ENCODE peak calls at places on chromosomes 16 and 17, in four cellular contexts. I, L, A and N are unnamed samples.

GRCh38 chr17:50925296-50925891 is 59.2 kb upstream of the TOB1 start:
- DNase-seq in L (no peak), I (no peak), A (no peak), N (no peak)

GRCh38 chr16:30382398-30383015 is at the start of gene SEPTIN1:
- DNase-seq in L (no peak), A (no peak), I (peak; percentile 40), N (no peak)

GRCh38 chr17:19346351-19347255 is 15.9 kb downstream of the B9D1 start:
- DNase-seq in L (peak; percentile 74), A (no peak), I (no peak), N (no peak)

GRCh38 chr16:86554599-86554916 is 477 bp downstream of the MTHFSD start:
- DNase-seq in L (no peak), A (no peak), I (no peak), N (no peak)

GRCh38 chr16:72475688-72476087 is 303.7 kb upstream of the PMFBP1 start:
- DNase-seq in I (no peak), A (no peak), L (no peak), N (no peak)

GRCh38 chr17:2025622-2026309 is 632 bp upstream of the RTN4RL1 start:
- DNase-seq in I (no peak), L (peak; percentile 60), A (no peak), N (no peak)

GRCh38 chr17:51640108-51640622 is 379.8 kb downstream of the UTP18 start:
- DNase-seq in L (peak; percentile 16), I (no peak), A (no peak), N (peak; percentile 39)

GRCh38 chr17:7557825-7558543 is 566 bp upstream of the TNFSF13 start:
- DNase-seq in I (no peak), A (no peak), L (peak; percentile 52), N (no peak)

GRCh38 chr17:58337126-58337599 is 8.6 kb upstream of the TSPOAP1 start:
- DNase-seq in L (no peak), A (no peak), I (no peak), N (no peak)

GRCh38 chr16:4202615-4203014 is 39.3 kb downstream of the SRL start:
- DNase-seq in I (no peak), L (no peak), A (no peak), N (no peak)

GRCh38 chr16:47519037-47519436 is 57.9 kb downstream of the PHKB start:
- DNase-seq in I (no peak), A (no peak), L (no peak), N (no peak)

GRCh38 chr16:1088295-1089170 is 7.5 kb downstream of the C1QTNF8 start:
- DNase-seq in L (peak; percentile 25), A (no peak), I (no peak), N (no peak)

GRCh38 chr16:86270696-86271095 is 239.6 kb upstream of the FOXF1 start:
- DNase-seq in L (no peak), A (no peak), I (no peak), N (no peak)

DNA sequence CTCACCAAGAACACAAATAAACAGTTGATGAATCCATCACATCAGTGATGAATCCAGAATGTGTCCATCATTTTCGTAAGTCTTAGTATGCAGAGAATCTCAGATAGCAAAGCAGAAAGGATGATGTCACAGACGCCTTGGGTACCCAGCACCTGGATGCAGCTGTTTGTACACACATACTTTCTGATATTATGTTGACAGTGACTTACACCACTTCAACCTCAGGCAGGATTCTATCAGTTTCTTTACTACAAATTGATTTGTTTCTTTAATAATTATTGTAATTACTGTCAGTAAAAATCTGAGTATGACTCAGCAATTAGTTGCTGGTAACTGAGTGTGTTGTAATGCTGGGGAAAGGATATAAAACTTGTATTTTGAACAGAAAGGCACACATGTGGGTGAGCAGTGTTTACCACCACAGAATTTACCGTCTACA is 159.8 kb downstream of the RPTOR start:
- DNase-seq in A (no peak), L (no peak), I (no peak), N (no peak)
- H3K4me3 ChIP-seq in A (no peak overlapping the region), L (no peak overlapping the region), I (no peak overlapping the region), N (no peak overlapping the region)

DNA sequence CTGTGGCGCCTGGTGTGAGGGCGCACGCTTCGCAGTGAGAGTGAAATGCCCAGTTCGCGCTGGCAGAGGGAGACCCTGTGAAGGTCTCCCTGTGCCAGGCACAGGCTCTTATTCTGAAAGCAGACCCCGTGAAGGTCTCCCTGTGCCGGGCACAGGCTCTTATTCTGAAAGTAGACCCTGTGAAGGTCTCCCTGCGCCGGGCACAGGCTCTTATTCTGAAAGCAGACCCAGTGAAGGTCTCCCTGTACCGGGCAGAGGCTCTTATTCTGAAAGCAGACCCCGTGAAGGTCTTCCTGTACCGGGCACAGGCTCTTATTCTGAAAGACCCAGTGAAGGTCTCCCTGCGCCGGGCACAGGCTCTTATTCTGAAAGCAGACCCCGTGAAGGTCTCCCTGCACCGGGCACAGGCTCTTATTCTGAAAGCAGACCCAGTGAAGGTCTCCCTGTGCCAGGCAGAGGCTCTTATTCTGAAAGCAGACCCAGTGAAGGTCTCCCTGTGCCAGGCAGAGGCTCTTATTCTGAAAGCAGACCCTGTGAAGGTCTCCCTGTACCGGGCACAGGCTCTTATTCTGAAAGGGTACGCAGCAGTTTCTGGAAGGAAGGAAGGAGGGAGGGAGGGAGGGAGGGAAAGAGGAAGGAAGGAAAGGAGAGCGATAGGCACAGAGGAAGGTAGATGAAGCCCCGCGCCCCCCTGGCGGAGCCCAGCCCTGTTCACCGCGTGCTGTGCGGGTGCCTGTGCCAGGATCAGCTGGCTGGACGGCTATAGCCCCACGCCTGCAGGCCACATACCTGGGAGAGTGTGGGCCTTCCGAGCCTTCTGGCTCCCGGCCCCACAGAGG is 55.3 kb downstream of the WDR45B start:
- DNase-seq in A (no peak), L (peak; percentile 87), I (peak; percentile 30), N (peak; percentile 33)
- TF ChIP-seq SUZ12 in A (no peak), L (no peak), I (no peak), N (no peak)

GRCh38 chr17:76727745-76728456 is 1.3 kb downstream of the METTL23 start:
- DNase-seq in I (peak; percentile 31), L (no peak), A (no peak), N (no peak)
- H3K36me3 ChIP-seq in I (peaks cover 22% of the 10 kb centered on the region), L (peaks cover 20% of the 10 kb centered on the region), A (peaks cover 7% of the 10 kb centered on the region), N (peaks cover 46% of the 10 kb centered on the region)

GRCh38 chr17:59962739-59963318 is 1.7 kb downstream of the RNFT1 start:
- DNase-seq in A (no peak), I (no peak), L (no peak), N (no peak)
- H3K4me3 ChIP-seq in A (no peak overlapping the region), I (no peak overlapping the region), L (no peak overlapping the region), N (no peak overlapping the region)

GRCh38 chr17:38601539-38602351 is 4.0 kb downstream of the SRCIN1 start:
- DNase-seq in A (no peak), I (no peak), L (peak; percentile 58), N (no peak)
- TF ChIP-seq SUZ12 in A (peak; percentile 40), I (no peak), L (no peak), N (no peak)